ENCODE peak calls at places on chromosomes 13 and 19, in five cellular contexts. A is IMR-90, G is DND-41, H is kidney, M is cardiac muscle cell. I is an unnamed sample.

GRCh38 chr19:21022996-21023395 is 2.5 kb downstream of the ZNF430 start:
- DNase-seq in A (peak), G (peak), M (no peak), H (no peak), I (peak)

GRCh38 chr19:50000038-50000890 is 24.9 kb downstream of the VRK3 start:
- DNase-seq in A (no peak), G (no peak), M (no peak), H (no peak), I (no peak)

GRCh38 chr19:43305642-43306041 is 36.3 kb upstream of the PSG9 start:
- DNase-seq in H (no peak), M (no peak), G (no peak), A (no peak), I (no peak)

GRCh38 chr13:21014666-21015170 is 46.7 kb downstream of the LATS2 start:
- DNase-seq in G (no peak), M (no peak), A (peak), H (peak), I (peak)

GRCh38 chr19:55246462-55247451 is 12.1 kb downstream of the PPP6R1 start:
- DNase-seq in H (peak), A (no peak), M (no peak), G (no peak), I (no peak)

GRCh38 chr19:48390188-48391099 is 907 bp downstream of the KDELR1 start:
- DNase-seq in H (peak), M (peak), G (peak), A (peak), I (peak)

GRCh38 chr13:111632906-111633305 is 312.5 kb downstream of the TEX29 start:
- DNase-seq in G (no peak), M (no peak), A (no peak), H (no peak), I (no peak)

GRCh38 chr13:97030705-97031452 is 36.6 kb upstream of the OXGR1 start:
- DNase-seq in G (no peak), M (peak), A (peak), H (no peak), I (peak)

GRCh38 chr19:56837492-56837891 is 3.0 kb downstream of the PEG3 start:
- DNase-seq in H (peak), A (no peak), G (no peak), M (no peak), I (no peak)

GRCh38 chr13:42283574-42283973 is 11.6 kb downstream of the AKAP11 start:
- DNase-seq in G (no peak), A (no peak), M (no peak), H (no peak), I (no peak)

GRCh38 chr13:78586706-78587105 is 16.6 kb downstream of the POU4F1 start:
- DNase-seq in M (peak), H (peak), G (no peak), A (no peak), I (no peak)

GRCh38 chr13:73603646-73604045 is 530.6 kb downstream of the KLF12 start:
- DNase-seq in A (no peak), H (no peak), M (no peak), G (no peak), I (peak)

GRCh38 chr19:29530549-29531457 is 5.0 kb downstream of the VSTM2B start:
- DNase-seq in H (no peak), M (no peak), G (no peak), A (no peak), I (no peak)

GRCh38 chr13:26323764-26324163 is 69.8 kb downstream of the CDK8 start:
- DNase-seq in A (no peak), M (no peak), H (no peak), G (no peak), I (peak)

GRCh38 chr19:742540-743075 is 8.3 kb upstream of the MISP start:
- DNase-seq in A (no peak), G (no peak), M (no peak), H (no peak), I (no peak)
- H3K4me3 ChIP-seq in A (no peak), G (no peak), M (no peak), H (no peak), I (no peak)

GRCh38 chr19:44757735-44758505 is 9.4 kb downstream of the BCL3 start:
- DNase-seq in G (no peak), M (peak), H (peak), A (peak), I (no peak)
- H3K4me3 ChIP-seq in G (no peak), M (peak), H (peak), A (peak), I (no peak)

GRCh38 chr19:37484406-37485115 is 15.4 kb downstream of the ZNF570 start:
- DNase-seq in A (no peak), G (no peak), M (no peak), H (no peak), I (no peak)
- H3K4me3 ChIP-seq in A (no peak), G (no peak), M (no peak), H (peak), I (no peak)

DNA sequence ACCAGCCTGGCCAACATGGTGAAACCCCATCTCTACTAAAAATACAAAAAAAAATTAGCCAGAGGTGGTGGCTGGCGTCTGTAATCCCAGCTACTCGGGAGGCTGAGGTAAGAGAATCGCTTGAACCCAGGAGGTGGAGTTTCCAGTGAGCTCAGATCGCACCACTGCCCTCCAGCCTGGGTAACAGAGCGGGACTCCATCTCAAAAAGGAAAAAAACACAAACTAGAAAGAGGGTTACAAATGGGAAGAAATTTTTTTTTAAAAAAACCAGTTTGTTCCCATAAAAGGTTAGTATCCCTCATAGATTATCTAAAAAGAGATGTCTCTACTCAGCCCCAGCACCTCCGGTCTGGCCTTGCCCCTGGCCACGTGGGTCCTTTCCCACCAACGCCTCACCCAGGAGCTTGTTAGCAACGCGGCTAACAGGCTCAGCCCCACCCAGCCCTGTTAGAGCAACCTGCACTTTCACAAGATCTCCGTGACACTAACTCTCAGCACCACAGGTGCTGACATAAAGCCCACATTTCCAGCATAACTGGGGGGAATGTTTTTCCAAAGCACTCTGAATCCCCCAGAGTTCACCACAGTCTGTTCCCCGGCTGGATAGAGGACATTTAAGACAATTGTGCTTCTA is 4.3 kb downstream of the DMKN start:
- DNase-seq in M (peak), G (no peak), A (no peak), H (peak), I (peak)
- H3K4me3 ChIP-seq in M (peak), G (no peak), A (no peak), H (peak), I (peak)

GRCh38 chr19:46412983-46413261 is 442 bp downstream of the CCDC8 start:
- DNase-seq in H (no peak), M (no peak), A (no peak), G (no peak), I (no peak)

GRCh38 chr19:46411088-46412033 is 2.0 kb downstream of the CCDC8 start:
- DNase-seq in M (no peak), G (no peak), H (peak), A (no peak), I (no peak)

GRCh38 chr19:46410205-46411087 is 2.9 kb downstream of the CCDC8 start:
- DNase-seq in H (peak), M (no peak), G (no peak), A (no peak), I (no peak)

GRCh38 chr19:46413262-46414031 is at the start of gene CCDC8:
- DNase-seq in G (no peak), M (peak), H (peak), A (peak), I (peak)

GRCh38 chr19:46412034-46412982 is 1.1 kb downstream of the CCDC8 start:
- DNase-seq in G (no peak), M (peak), H (peak), A (no peak), I (no peak)
- H3K4me3 ChIP-seq in G (no peak), M (peak), H (peak), A (peak), I (peak)

GRCh38 chr13:95298971-95299627 is 2.2 kb downstream of the ABCC4 start:
- DNase-seq in G (no peak), A (peak), H (no peak), M (no peak), I (peak)
- H3K4me3 ChIP-seq in G (no peak), A (no peak), H (no peak), M (no peak), I (no peak)

GRCh38 chr19:41801682-41802317 is 5.4 kb downstream of the CEACAM3 start:
- DNase-seq in M (no peak), G (no peak), H (no peak), A (no peak), I (no peak)

GRCh38 chr19:41799444-41800000 is 3.1 kb downstream of the CEACAM3 start:
- DNase-seq in H (peak), G (no peak), A (no peak), M (no peak), I (peak)

GRCh38 chr19:41804327-41804726 is 7.9 kb downstream of the CEACAM3 start:
- DNase-seq in H (no peak), G (no peak), M (no peak), A (no peak), I (no peak)

GRCh38 chr19:41802770-41803169 is 6.4 kb downstream of the CEACAM3 start:
- DNase-seq in H (no peak), A (no peak), M (no peak), G (no peak), I (no peak)

GRCh38 chr19:41801031-41801430 is 4.6 kb downstream of the CEACAM3 start:
- DNase-seq in A (no peak), M (no peak), H (no peak), G (no peak), I (no peak)
- H3K4me3 ChIP-seq in A (no peak), M (no peak), H (no peak), G (no peak), I (no peak)

GRCh38 chr19:36573948-36574726 is 1.0 kb upstream of the ZNF529 start:
- DNase-seq in A (peak), H (no peak), M (peak), G (no peak), I (peak)

GRCh38 chr19:36573020-36573947 is at the start of gene ZNF529:
- DNase-seq in G (peak), M (peak), A (peak), H (peak), I (peak)

GRCh38 chr19:36577271-36577996 is 4.3 kb upstream of the ZNF529 start:
- DNase-seq in G (no peak), M (no peak), A (no peak), H (no peak), I (no peak)

GRCh38 chr19:36574762-36575161 is 1.7 kb upstream of the ZNF529 start:
- DNase-seq in A (no peak), M (no peak), H (no peak), G (no peak), I (no peak)

DNA sequence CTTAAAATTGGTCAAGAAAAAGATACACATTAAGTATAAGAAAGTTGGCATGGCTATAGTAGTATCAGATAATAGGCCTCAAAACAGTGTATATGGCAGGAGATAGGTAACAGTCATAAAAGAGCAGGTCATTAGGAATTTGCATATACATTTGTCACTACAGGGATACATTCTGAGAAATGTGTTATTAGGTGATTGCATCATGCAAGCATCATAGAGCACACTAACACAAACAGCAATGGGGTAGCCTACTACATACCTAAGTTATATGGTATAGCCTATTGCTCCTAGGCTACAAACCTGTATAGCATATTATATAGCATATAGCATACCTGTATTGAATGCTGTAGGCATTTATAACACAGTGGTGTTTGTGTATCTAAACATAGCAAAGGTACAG is 6.2 kb upstream of the ZNF529 start:
- DNase-seq in A (no peak), H (no peak), G (no peak), M (no peak), I (no peak)
- H3K4me3 ChIP-seq in A (no peak), H (no peak), G (no peak), M (no peak), I (no peak)

I was measured in epithelial cell of esophagus.